ENCODE peak calls at places on chromosomes 12 and 14, in four cellular contexts. E is CD4-positive, alpha-beta memory T cell; U is skeletal muscle cell; B is GM23338. P is an unnamed sample.

GRCh38 chr12:98698603-98699463 is 53.7 kb downstream of the APAF1 start:
- DNase-seq in E (peak), B (peak), U (peak), P (no peak)

GRCh38 chr14:29465095-29465494 is 462.6 kb downstream of the PRKD1 start:
- DNase-seq in B (no peak), E (no peak), U (no peak), P (no peak)

GRCh38 chr14:105153739-105154475 is 14.7 kb downstream of the JAG2 start:
- DNase-seq in E (no peak), U (no peak), B (no peak), P (no peak)

GRCh38 chr14:100533647-100534485 is 53.4 kb downstream of the BEGAIN start:
- DNase-seq in B (no peak), U (no peak), E (no peak), P (no peak)

GRCh38 chr12:115438314-115438713 is 754.3 kb upstream of the TBX3 start:
- DNase-seq in E (no peak), U (no peak), B (no peak), P (no peak)

GRCh38 chr12:11727133-11727664 is 77.7 kb downstream of the ETV6 start:
- DNase-seq in E (peak), B (no peak), U (no peak), P (peak)

GRCh38 chr14:32080001-32080510 is 3.0 kb downstream of the ARHGAP5 start:
- DNase-seq in U (no peak), E (no peak), B (no peak), P (no peak)

GRCh38 chr12:47745485-47746041 is 13.1 kb downstream of the RAPGEF3 start:
- DNase-seq in B (no peak), E (no peak), U (no peak), P (no peak)

GRCh38 chr14:32702571-32702970 is 236.1 kb upstream of the NPAS3 start:
- DNase-seq in U (no peak), B (peak), E (no peak), P (no peak)

GRCh38 chr12:45183263-45183662 is 32.6 kb upstream of the ANO6 start:
- DNase-seq in E (no peak), U (no peak), B (no peak), P (no peak)

GRCh38 chr12:75944097-75944904 is 87.3 kb downstream of the PHLDA1 start:
- DNase-seq in U (peak), E (peak), B (peak), P (peak)

GRCh38 chr12:43109626-43110345 is 442.2 kb downstream of the ADAMTS20 start:
- DNase-seq in U (no peak), E (no peak), B (no peak), P (no peak)

GRCh38 chr14:56133547-56133946 is 15.3 kb downstream of the PELI2 start:
- DNase-seq in B (peak), E (no peak), U (no peak), P (no peak)

GRCh38 chr14:69355955-69356321 is 42.2 kb downstream of the ERH start:
- DNase-seq in E (no peak), U (peak), B (no peak), P (no peak)

GRCh38 chr14:89217876-89218275 is 199.2 kb downstream of the FOXN3 start:
- DNase-seq in B (no peak), U (no peak), E (no peak), P (no peak)

GRCh38 chr12:98758331-98758730 is 113.2 kb downstream of the APAF1 start:
- DNase-seq in B (no peak), U (no peak), E (no peak), P (no peak)

GRCh38 chr12:12890815-12891645 is at the start of gene GPRC5A:
- DNase-seq in B (peak), E (peak), U (no peak), P (peak)

GRCh38 chr12:127428420-127428819 is 838.5 kb upstream of the TMEM132C start:
- DNase-seq in E (no peak), B (no peak), U (no peak), P (no peak)

GRCh38 chr12:102513272-102513671 is 32.9 kb upstream of the IGF1 start:
- DNase-seq in E (no peak), U (no peak), B (no peak), P (peak)

GRCh38 chr14:22602011-22602410 is 3.9 kb downstream of the ABHD4 start:
- DNase-seq in E (no peak), B (no peak), U (no peak), P (no peak)

GRCh38 chr14:103444837-103445524 is 59.8 kb downstream of the MARK3 start:
- DNase-seq in E (no peak), U (no peak), B (peak), P (no peak)

GRCh38 chr14:52738409-52738808 is 8.4 kb downstream of the STYX start:
- DNase-seq in E (peak), U (no peak), B (no peak), P (no peak)

GRCh38 chr14:74962059-74962458 is 6.7 kb upstream of the PGF start:
- DNase-seq in E (no peak), B (no peak), U (no peak), P (no peak)

GRCh38 chr14:105857223-105857815 is 330.9 kb downstream of the TMEM121 start:
- DNase-seq in B (no peak), E (peak), U (no peak), P (no peak)

GRCh38 chr12:93777249-93777648 is 100.1 kb downstream of the CRADD start:
- DNase-seq in B (no peak), U (no peak), E (no peak), P (no peak)

GRCh38 chr12:88876867-88877266 is 296.6 kb upstream of the KITLG start:
- DNase-seq in U (no peak), E (no peak), B (no peak), P (no peak)

GRCh38 chr14:37565550-37565949 is 29.5 kb downstream of the FOXA1 start:
- DNase-seq in U (no peak), B (peak), E (no peak), P (no peak)

GRCh38 chr12:95607642-95608041 is 56.4 kb upstream of the USP44 start:
- DNase-seq in B (no peak), U (no peak), E (no peak), P (no peak)

GRCh38 chr12:47782372-47782770 is 9.3 kb downstream of the SLC48A1 start:
- DNase-seq in B (no peak), E (no peak), U (no peak), P (no peak)

GRCh38 chr12:51823875-51824565 is 24.5 kb downstream of the FIGNL2 start:
- DNase-seq in E (peak), B (peak), U (no peak), P (no peak)

GRCh38 chr12:66149702-66150398 is 19.3 kb upstream of the LLPH start:
- DNase-seq in B (peak), U (no peak), E (no peak), P (no peak)

GRCh38 chr14:98120831-98121464 is 1151.0 kb downstream of the BCL11B start:
- DNase-seq in B (no peak), U (no peak), E (no peak), P (no peak)

GRCh38 chr12:113198286-113198685 is 12.8 kb downstream of the RITA1 start:
- DNase-seq in U (no peak), E (no peak), B (no peak), P (no peak)

GRCh38 chr12:31984806-31985591 is 25.8 kb downstream of the RESF1 start:
- DNase-seq in B (no peak), U (no peak), E (no peak), P (no peak)
- H3K4me3 ChIP-seq in B (no peak), U (no peak), E (no peak), P (no peak)

GRCh38 chr12:112185093-112185923 is 59.9 kb downstream of the TRAFD1 start:
- DNase-seq in B (no peak), U (no peak), E (no peak), P (no peak)

GRCh38 chr12:112191201-112191600 is 65.8 kb downstream of the TRAFD1 start:
- DNase-seq in E (no peak), B (no peak), U (no peak), P (no peak)

GRCh38 chr12:112191840-112192321 is 66.5 kb downstream of the TRAFD1 start:
- DNase-seq in B (no peak), U (no peak), E (no peak), P (no peak)

GRCh38 chr12:112190626-112191025 is 65.3 kb downstream of the TRAFD1 start:
- DNase-seq in E (no peak), B (no peak), U (no peak), P (no peak)

DNA sequence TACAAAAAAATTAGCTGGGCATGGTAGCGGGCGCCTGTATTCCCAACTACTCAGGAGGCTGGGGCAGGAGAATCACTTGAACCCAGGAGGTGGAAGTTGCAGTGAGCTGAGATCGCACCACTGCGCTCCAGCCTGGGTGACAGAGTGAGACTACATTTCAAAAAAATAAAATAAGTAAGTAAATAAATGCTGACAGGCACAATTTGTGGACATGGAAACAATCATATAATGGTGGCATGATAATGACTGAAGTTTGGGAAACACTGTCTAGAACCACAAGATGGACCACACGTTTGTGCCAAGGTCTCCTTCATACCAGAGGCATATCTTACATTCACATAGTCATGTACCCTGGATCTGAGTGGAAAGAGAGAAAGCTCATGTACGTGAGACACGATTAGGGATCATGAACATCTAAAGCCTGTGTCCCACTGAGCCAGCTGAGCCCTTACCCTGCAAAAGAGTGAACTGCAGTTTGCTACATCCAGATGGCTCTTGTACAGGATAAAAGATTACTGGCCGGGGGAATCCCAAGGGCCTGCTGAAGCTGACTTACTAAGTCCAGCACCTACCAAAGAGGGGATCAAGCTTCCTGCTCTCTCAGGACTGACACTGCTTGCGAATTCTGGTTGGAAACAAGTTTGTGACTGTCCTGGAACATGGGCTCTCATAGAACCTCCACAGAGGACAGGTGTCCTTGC is 62.9 kb downstream of the TRAFD1 start:
- DNase-seq in E (no peak), B (no peak), U (no peak), P (no peak)
- H3K4me3 ChIP-seq in E (no peak), B (no peak), U (no peak), P (no peak)

GRCh38 chr12:132207083-132207775 is 63.0 kb downstream of the NOC4L start:
- DNase-seq in B (no peak), E (no peak), U (no peak), P (no peak)
- H3K4me3 ChIP-seq in B (no peak), E (no peak), U (no peak), P (no peak)

GRCh38 chr12:49365542-49365941 is 1.7 kb upstream of the SPATS2 start:
- DNase-seq in U (peak), B (no peak), E (no peak), P (no peak)
- H3K4me3 ChIP-seq in U (no peak), B (no peak), E (no peak), P (peak)

DNA sequence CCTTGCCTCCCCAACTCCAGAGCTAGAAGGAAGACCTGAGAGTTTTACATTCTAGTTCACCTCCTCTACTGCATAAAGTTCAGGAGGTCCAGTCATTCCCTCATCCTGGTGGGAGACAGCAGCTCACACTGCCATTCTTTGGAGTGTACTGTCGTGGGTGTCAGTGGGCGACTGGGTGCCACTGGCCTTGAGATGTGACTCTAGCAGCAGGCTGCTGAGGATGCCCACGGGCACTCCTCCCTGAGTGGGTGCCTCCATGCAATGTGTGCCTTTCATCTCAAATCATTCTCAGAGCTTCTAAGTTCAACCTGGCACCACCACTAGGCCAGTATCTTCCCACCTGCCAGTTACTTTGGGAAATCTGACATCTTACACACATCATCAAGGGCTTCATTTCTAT is 12.5 kb downstream of the RFX4 start:
- DNase-seq in E (no peak), U (no peak), B (no peak), P (no peak)
- H3K4me3 ChIP-seq in E (no peak), U (no peak), B (no peak), P (no peak)

GRCh38 chr12:48973084-48973483 is 1.5 kb upstream of the WNT10B start:
- DNase-seq in E (no peak), B (no peak), U (no peak), P (no peak)

GRCh38 chr12:48972213-48973021 is 882 bp upstream of the WNT10B start:
- DNase-seq in U (no peak), E (no peak), B (peak), P (no peak)

GRCh38 chr12:48969160-48969771 is 2.3 kb downstream of the WNT10B start:
- DNase-seq in B (peak), E (no peak), U (no peak), P (no peak)

GRCh38 chr12:48969847-48970701 is 1.5 kb downstream of the WNT10B start:
- DNase-seq in U (no peak), B (peak), E (no peak), P (peak)

DNA sequence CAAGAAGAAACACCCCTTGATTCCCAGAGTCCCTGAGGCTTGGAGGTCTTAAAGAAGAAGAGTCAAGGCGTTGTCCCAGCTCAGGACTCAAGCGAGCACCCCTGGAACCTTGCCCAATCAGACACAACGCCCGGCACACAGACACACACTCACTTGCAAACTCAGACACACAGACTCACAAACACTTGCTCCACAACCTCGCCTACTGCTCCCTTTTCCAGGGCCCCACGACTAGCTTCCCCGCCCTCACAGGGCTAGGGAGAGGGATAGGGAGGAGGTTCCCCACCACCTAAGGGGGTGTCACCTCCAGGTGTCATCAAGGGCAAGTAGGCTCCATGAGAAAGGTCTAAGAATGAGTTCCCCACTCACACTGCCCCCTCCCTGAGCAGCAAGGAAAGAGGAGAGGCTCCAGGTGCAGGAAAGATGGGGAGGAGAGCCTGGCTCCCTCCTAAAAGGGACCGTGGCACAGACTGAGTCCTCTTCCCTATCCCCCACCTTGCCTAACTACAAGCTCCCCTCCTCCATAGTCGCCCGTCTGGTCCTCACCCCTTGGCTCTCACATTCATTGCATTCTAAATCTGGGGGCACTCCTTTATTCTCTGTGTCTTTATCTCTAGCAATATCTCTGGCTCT is 717 bp downstream of the WNT10B start:
- DNase-seq in B (peak), U (no peak), E (no peak), P (no peak)
- H3K4me3 ChIP-seq in B (peak), U (peak), E (peak), P (no peak)

GRCh38 chr12:118145113-118145797 is 9.3 kb downstream of the PEBP1 start:
- DNase-seq in U (no peak), E (no peak), B (no peak), P (peak)

GRCh38 chr12:118148287-118148686 is 12.4 kb downstream of the PEBP1 start:
- DNase-seq in B (no peak), U (no peak), E (no peak), P (no peak)

GRCh38 chr12:118145798-118146156 is 9.9 kb downstream of the PEBP1 start:
- DNase-seq in B (no peak), E (no peak), U (no peak), P (no peak)

GRCh38 chr12:118140825-118141224 is 4.9 kb downstream of the PEBP1 start:
- DNase-seq in E (no peak), B (no peak), U (no peak), P (no peak)

DNA sequence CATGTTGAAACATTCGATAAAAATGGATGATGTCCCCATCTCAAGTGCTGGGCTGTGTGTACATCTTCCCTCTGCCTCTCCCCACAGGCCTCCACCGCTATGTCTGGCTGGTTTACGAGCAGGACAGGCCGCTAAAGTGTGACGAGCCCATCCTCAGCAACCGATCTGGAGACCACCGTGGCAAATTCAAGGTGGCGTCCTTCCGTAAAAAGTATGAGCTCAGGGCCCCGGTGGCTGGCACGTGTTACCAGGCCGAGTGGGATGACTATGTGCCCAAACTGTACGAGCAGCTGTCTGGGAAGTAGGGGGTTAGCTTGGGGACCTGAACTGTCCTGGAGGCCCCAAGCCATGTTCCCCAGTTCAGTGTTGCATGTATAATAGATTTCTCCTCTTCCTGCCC is 8.6 kb downstream of the PEBP1 start:
- DNase-seq in U (no peak), B (no peak), E (no peak), P (no peak)
- H3K4me3 ChIP-seq in U (no peak), B (no peak), E (no peak), P (no peak)

DNA sequence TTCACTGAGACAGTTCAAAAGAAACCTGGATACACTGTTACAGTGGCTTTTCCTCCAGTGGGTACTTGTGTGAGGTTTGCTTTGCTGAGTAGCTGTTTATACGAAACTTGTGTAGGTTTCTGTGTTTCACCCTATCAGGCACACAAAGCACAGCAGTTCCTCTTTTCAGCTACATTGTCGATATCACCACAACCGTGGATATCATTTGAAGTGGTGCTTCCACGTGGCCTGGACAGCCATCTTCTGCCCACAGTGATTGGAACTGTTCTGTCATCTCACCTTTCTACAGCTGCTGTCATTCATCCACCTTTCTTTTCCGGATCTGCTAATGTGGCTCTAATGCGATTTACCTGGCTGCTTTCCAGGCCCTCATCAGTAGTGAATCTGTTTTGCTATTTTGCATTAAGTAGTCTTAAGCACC is 368.8 kb downstream of the SYT1 start:
- DNase-seq in E (no peak), B (no peak), U (no peak), P (no peak)
- H3K4me3 ChIP-seq in E (no peak), B (no peak), U (no peak), P (no peak)

P was measured in GM06990.